ENCODE peak calls at places on chromosomes 3 and 15, in ten cellular contexts. K is cardiac muscle cell; X is PC-3; M is A549; H is lung; U is CD4-positive, alpha-beta T cell; Q is CD8-positive, alpha-beta T cell; I is BJ; O is WTC11; Y is keratinocyte. E is an unnamed sample.

GRCh38 chr15:71295242-71296031 is 180.2 kb downstream of the THSD4 start:
- DNase-seq in K (no peak), X (peak), M (peak), H (peak), U (no peak), Q (no peak), I (peak), O (no peak), Y (peak), E (peak)

GRCh38 chr3:9211155-9211950 is 38.1 kb downstream of the SRGAP3 start:
- DNase-seq in K (no peak), X (peak), M (no peak), H (no peak), U (no peak), Q (no peak), I (peak), O (no peak), Y (no peak), E (peak)

GRCh38 chr15:75785771-75786563 is 57.3 kb upstream of the UBE2Q2 start:
- DNase-seq in K (peak), X (no peak), M (peak), H (no peak), U (no peak), Q (no peak), I (no peak), O (peak), Y (no peak), E (peak)

GRCh38 chr3:119664370-119664769 is 4.0 kb upstream of the POPDC2 start:
- DNase-seq in K (no peak), X (peak), M (no peak), H (no peak), U (no peak), Q (no peak), I (no peak), O (no peak), Y (no peak), E (no peak)

GRCh38 chr3:154151969-154152368 is 30.8 kb downstream of the ARHGEF26 start:
- DNase-seq in K (no peak), X (peak), M (no peak), H (no peak), U (no peak), Q (no peak), I (peak), O (no peak), Y (no peak), E (no peak)

GRCh38 chr3:72177075-72178050 is 392.4 kb upstream of the PROK2 start:
- DNase-seq in K (no peak), X (no peak), M (no peak), H (peak), U (no peak), Q (no peak), I (no peak), O (no peak), Y (peak), E (no peak)

GRCh38 chr15:96087180-96087886 is 243.2 kb upstream of the NR2F2 start:
- DNase-seq in K (no peak), X (no peak), M (no peak), H (no peak), U (no peak), Q (no peak), I (no peak), O (no peak), Y (no peak), E (no peak)

GRCh38 chr3:127712461-127712860 is 39.7 kb downstream of the ABTB1 start:
- DNase-seq in K (no peak), X (no peak), M (no peak), H (no peak), U (no peak), Q (no peak), I (no peak), O (no peak), Y (no peak), E (no peak)

GRCh38 chr3:50648297-50648696 is 26.4 kb upstream of the DOCK3 start:
- DNase-seq in K (no peak), X (no peak), M (no peak), H (no peak), U (no peak), Q (no peak), I (no peak), O (peak), Y (no peak), E (peak)

GRCh38 chr3:87855626-87856025 is 203.2 kb downstream of the CGGBP1 start:
- DNase-seq in K (no peak), X (peak), M (peak), H (no peak), U (no peak), Q (no peak), I (peak), O (no peak), Y (no peak), E (peak)

GRCh38 chr15:88469321-88469720 is 1.8 kb downstream of the MRPS11 start:
- DNase-seq in K (no peak), X (no peak), M (no peak), H (no peak), U (no peak), Q (no peak), I (no peak), O (no peak), Y (no peak), E (no peak)

GRCh38 chr15:88470625-88471372 is 3.3 kb downstream of the MRPS11 start:
- DNase-seq in K (no peak), X (no peak), M (no peak), H (no peak), U (no peak), Q (no peak), I (no peak), O (no peak), Y (no peak), E (no peak)

GRCh38 chr15:88465633-88466219 is 1.5 kb downstream of the MRPL46 start:
- DNase-seq in K (no peak), X (peak), M (peak), H (peak), U (no peak), Q (no peak), I (peak), O (no peak), Y (no peak), E (peak)

GRCh38 chr15:88467073-88467934 is at the start of the genes MRPL46 and MRPS11:
- DNase-seq in K (peak), X (peak), M (peak), H (peak), U (peak), Q (peak), I (peak), O (peak), Y (peak), E (peak)

DNA sequence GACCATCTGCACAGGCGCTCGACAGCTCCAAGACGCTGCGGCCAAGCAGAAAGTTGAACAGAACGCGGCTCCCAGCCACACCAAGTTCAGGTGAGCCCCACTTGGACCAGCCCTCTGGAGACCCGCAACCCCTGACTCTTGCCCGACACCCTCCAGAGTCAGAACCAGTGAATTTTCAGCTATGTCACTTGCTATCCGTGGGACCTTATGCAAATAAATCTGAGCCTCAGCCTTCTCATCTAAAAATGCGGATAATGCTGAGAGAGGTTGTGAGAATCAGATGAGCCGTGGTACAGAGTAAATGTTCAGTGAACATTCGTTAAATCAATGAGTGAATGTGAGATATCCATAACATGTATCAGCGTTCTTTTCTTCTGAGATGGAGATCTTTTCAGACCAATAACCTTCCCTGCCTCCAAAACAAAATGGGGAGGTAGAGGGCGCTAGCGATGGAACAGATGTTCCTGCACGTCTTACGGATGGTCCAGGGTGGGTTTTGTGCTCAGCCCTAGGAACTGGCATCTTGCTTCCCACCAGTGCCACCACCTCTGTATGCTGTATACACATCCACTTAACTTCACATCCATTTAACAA is 524 bp downstream of the MRPS11 start:
- DNase-seq in K (peak), X (no peak), M (peak), H (no peak), U (no peak), Q (no peak), I (no peak), O (no peak), Y (no peak), E (no peak)
- TF ChIP-seq CTCF in K (peak), X (peak), M (peak), H (no peak), U (no peak), Q (no peak), I (peak), O (no peak), Y (peak), E (peak)

GRCh38 chr3:136949708-136950107 is 8.1 kb upstream of the IL20RB start:
- DNase-seq in K (no peak), X (no peak), M (no peak), H (no peak), U (no peak), Q (no peak), I (no peak), O (no peak), Y (no peak), E (no peak)
- TF ChIP-seq CTCF in K (no peak), X (peak), M (peak), H (no peak), U (no peak), Q (no peak), I (peak), O (no peak), Y (no peak), E (peak)

GRCh38 chr3:414063-414462 is 217.5 kb downstream of the CHL1 start:
- DNase-seq in K (peak), X (peak), M (peak), H (no peak), U (no peak), Q (no peak), I (no peak), O (no peak), Y (no peak), E (no peak)
- TF ChIP-seq CTCF in K (peak), X (peak), M (peak), H (no peak), U (peak), Q (no peak), I (no peak), O (no peak), Y (no peak), E (peak)

GRCh38 chr15:65375871-65376552 is 1.8 kb downstream of the IGDCC3 start:
- DNase-seq in K (no peak), X (no peak), M (no peak), H (no peak), U (peak), Q (no peak), I (no peak), O (no peak), Y (no peak), E (no peak)
- TF ChIP-seq CTCF in K (no peak), X (no peak), M (no peak), H (no peak), U (no peak), Q (no peak), I (no peak), O (no peak), Y (no peak), E (no peak)

GRCh38 chr3:197958346-197958745 is 1.7 kb upstream of the LMLN start:
- DNase-seq in K (no peak), X (no peak), M (no peak), H (no peak), U (no peak), Q (no peak), I (no peak), O (no peak), Y (no peak), E (no peak)

GRCh38 chr3:197961582-197961945 is 1.5 kb downstream of the LMLN start:
- DNase-seq in K (no peak), X (no peak), M (no peak), H (no peak), U (no peak), Q (no peak), I (no peak), O (no peak), Y (no peak), E (no peak)

GRCh38 chr3:197960694-197961581 is 921 bp downstream of the LMLN start:
- DNase-seq in K (no peak), X (no peak), M (no peak), H (no peak), U (no peak), Q (peak), I (no peak), O (no peak), Y (no peak), E (no peak)

GRCh38 chr3:197959500-197959890 is 522 bp upstream of the LMLN start:
- DNase-seq in K (no peak), X (no peak), M (no peak), H (no peak), U (no peak), Q (no peak), I (no peak), O (no peak), Y (no peak), E (no peak)

DNA sequence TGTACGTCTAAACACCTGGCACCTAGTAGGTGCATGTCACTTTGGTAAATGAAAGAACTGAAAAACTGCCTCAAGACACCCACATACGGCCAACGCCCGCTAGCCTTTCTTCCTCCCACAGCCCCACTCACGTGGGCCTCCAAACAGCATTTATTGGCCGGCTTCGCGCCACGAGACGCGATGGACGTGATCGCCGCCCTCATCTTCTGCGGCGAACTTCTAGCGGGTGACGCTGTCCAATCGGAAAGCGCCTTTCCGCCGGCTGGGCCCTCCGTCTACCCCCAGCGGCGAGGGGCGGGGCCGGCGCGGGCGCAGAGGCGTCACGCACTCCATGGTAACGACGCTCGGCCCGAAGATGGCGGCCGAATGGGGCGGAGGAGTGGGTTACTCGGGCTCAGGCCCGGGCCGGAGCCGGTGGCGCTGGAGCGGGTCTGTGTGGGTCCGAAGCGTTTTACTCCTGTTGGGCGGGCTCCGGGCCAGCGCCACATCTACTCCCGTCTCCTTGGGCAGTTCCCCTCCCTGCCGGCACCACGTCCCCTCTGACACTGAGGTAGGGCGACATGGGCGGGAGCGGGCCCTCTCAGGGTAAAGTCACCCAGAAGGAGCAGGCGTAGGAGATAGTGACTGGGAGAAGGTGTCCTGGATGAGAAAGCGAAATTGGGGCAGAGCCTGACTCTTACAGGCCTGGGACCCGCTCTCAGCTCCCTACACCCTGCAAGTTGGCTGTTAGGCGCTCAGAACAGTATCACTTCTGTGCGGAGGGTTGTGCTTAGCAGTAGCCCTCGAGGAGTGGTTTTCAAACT is at the start of gene LMLN:
- DNase-seq in K (peak), X (peak), M (peak), H (peak), U (peak), Q (peak), I (peak), O (peak), Y (no peak), E (peak)
- TF ChIP-seq CTCF in K (no peak), X (no peak), M (no peak), H (no peak), U (no peak), Q (no peak), I (no peak), O (no peak), Y (no peak), E (peak)

GRCh38 chr15:84821501-84822021 is 4.4 kb downstream of the ALPK3 start:
- DNase-seq in K (no peak), X (no peak), M (no peak), H (no peak), U (no peak), Q (no peak), I (no peak), O (no peak), Y (no peak), E (no peak)
- TF ChIP-seq CTCF in K (peak), X (no peak), M (no peak), H (no peak), U (no peak), Q (no peak), I (no peak), O (no peak), Y (no peak), E (no peak)

DNA sequence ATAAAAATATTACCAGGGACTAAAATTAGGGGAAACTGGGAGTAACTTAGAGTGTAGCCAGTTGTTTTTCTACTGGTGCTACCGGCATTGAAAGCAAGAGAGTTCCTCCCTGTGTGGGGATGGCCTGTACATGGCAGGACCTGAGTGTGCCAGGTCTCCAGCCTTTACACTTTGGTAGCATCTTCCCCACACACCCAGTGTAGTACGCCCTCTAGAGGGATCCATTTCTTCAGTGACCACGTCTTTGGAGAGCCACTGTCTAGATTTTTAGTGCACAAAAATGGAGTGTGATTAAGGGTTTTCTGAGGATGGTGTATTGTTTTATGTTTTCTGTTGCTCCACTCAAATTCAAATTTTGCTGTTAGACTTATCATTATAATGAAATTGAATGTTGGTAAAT is 507.0 kb upstream of the TPRG1 start:
- DNase-seq in K (peak), X (peak), M (peak), H (no peak), U (no peak), Q (peak), I (no peak), O (peak), Y (no peak), E (peak)
- TF ChIP-seq CTCF in K (peak), X (peak), M (peak), H (no peak), U (no peak), Q (no peak), I (peak), O (peak), Y (peak), E (peak)